ENCODE peak calls at places on chromosomes 11 and 22, in five cellular contexts. S is cardiac muscle cell, J is PC-3, Y is heart left ventricle, G is suprapubic skin. I is an unnamed sample.

GRCh38 chr11:76243157-76243556 is 36.9 kb upstream of the WNT11 start:
- DNase-seq in Y (peak; percentile 47), S (peak; percentile 53), J (no peak), G (no peak), I (peak; percentile 48)

GRCh38 chr11:67302571-67303131 is 679 bp upstream of the SSH3 start:
- DNase-seq in S (peak; percentile 39), G (peak; percentile 83), J (peak; percentile 25), Y (peak; percentile 69), I (no peak)

GRCh38 chr22:43848366-43849171 is 13.7 kb downstream of the SULT4A1 start:
- DNase-seq in G (no peak), Y (peak; percentile 33), J (peak; percentile 29), S (peak; percentile 72), I (peak; percentile 64)

GRCh38 chr11:114159802-114160588 is 100.5 kb downstream of the ZBTB16 start:
- DNase-seq in J (peak; percentile 99), Y (peak; percentile 99), S (peak; percentile 81), G (peak; percentile 99), I (peak; percentile 99)

GRCh38 chr11:110199184-110199981 is 97.0 kb downstream of the RDX start:
- DNase-seq in J (peak; percentile 30), G (peak; percentile 15), Y (no peak), S (peak; percentile 36), I (no peak)

GRCh38 chr11:199782-200181 is 6.9 kb downstream of the SCGB1C1 start:
- DNase-seq in S (no peak), Y (no peak), J (no peak), G (peak; percentile 54), I (no peak)

GRCh38 chr11:113398669-113399430 is 11.3 kb downstream of the ANKK1 start:
- DNase-seq in Y (no peak), S (no peak), G (no peak), J (no peak), I (no peak)

GRCh38 chr11:93659841-93660240 is 1.6 kb upstream of the CEP295 start:
- DNase-seq in Y (no peak), J (no peak), G (no peak), S (no peak), I (no peak)

GRCh38 chr11:108606495-108607160 is 13.1 kb upstream of the EXPH5 start:
- DNase-seq in S (no peak), J (peak; percentile 83), Y (no peak), G (no peak), I (no peak)

GRCh38 chr22:36253523-36254490 is 874 bp downstream of the APOL1 start:
- DNase-seq in G (no peak), J (no peak), Y (no peak), S (no peak), I (no peak)

GRCh38 chr11:132718711-132719641 is 813.3 kb downstream of the OPCML start:
- DNase-seq in Y (no peak), G (no peak), S (no peak), J (no peak), I (no peak)

GRCh38 chr22:28874061-28874460 is 9.3 kb upstream of the ZNRF3 start:
- DNase-seq in G (no peak), S (no peak), J (no peak), Y (no peak), I (no peak)

GRCh38 chr11:122179966-122180365 is 64.0 kb upstream of the BLID start:
- DNase-seq in J (no peak), Y (no peak), G (no peak), S (no peak), I (no peak)

GRCh38 chr11:44680982-44681597 is 45.7 kb upstream of the TSPAN18 start:
- DNase-seq in J (peak; percentile 26), G (no peak), Y (no peak), S (no peak), I (no peak)

GRCh38 chr11:131609317-131609716 is 238.9 kb downstream of the NTM start:
- DNase-seq in G (no peak), J (no peak), Y (no peak), S (no peak), I (no peak)

GRCh38 chr11:121714356-121714755 is 261.6 kb upstream of the SORL1-AS1 start:
- DNase-seq in G (no peak), J (no peak), S (no peak), Y (no peak), I (no peak)

GRCh38 chr11:3123761-3124733 is 41.1 kb downstream of the OSBPL5 start:
- DNase-seq in Y (peak; percentile 82), S (no peak), G (peak; percentile 94), J (peak; percentile 94), I (peak; percentile 8)

GRCh38 chr11:287821-288327 is 1.1 kb upstream of the PGGHG start:
- DNase-seq in Y (peak; percentile 66), J (no peak), G (peak; percentile 66), S (no peak), I (no peak)

GRCh38 chr22:47452184-47452583 is 689.7 kb downstream of the TBC1D22A start:
- DNase-seq in S (no peak), J (peak; percentile 39), G (no peak), Y (no peak), I (no peak)

GRCh38 chr11:66542362-66542761 is 3.5 kb downstream of the ZDHHC24 start:
- DNase-seq in J (peak; percentile 65), G (no peak), Y (no peak), S (no peak), I (no peak)

GRCh38 chr11:8056810-8057463 is 24.1 kb upstream of the TUB start:
- DNase-seq in S (no peak), J (no peak), Y (no peak), G (peak; percentile 88), I (no peak)

GRCh38 chr11:5272395-5273017 is 2.8 kb upstream of the HBE1 start:
- DNase-seq in S (no peak), Y (no peak), G (no peak), J (no peak), I (no peak)

GRCh38 chr22:43884600-43885318 is 7.1 kb downstream of the PNPLA5 start:
- DNase-seq in J (peak; percentile 54), S (peak; percentile 68), Y (peak; percentile 78), G (no peak), I (peak; percentile 82)

GRCh38 chr22:33350391-33350955 is 292.3 kb upstream of the SYN3 start:
- DNase-seq in J (no peak), S (no peak), Y (no peak), G (no peak), I (no peak)

GRCh38 chr11:85867751-85868150 is 12.6 kb downstream of the CCDC83 start:
- DNase-seq in G (no peak), J (no peak), Y (no peak), S (no peak), I (no peak)

GRCh38 chr11:9219572-9219971 is 45.6 kb downstream of the DENND5A start:
- DNase-seq in Y (no peak), G (no peak), S (no peak), J (no peak), I (no peak)
- H3K4me1 ChIP-seq in Y (peaks cover 5% of the 10 kb centered on the region), G (peaks cover 8% of the 10 kb centered on the region), S (peaks cover 6% of the 10 kb centered on the region), J (peaks cover 5% of the 10 kb centered on the region), I (no peaks in the 10 kb centered on the region)

GRCh38 chr11:95084509-95084908 is 5.1 kb upstream of the ENDOD1 start:
- DNase-seq in Y (no peak), G (no peak), J (peak; percentile 80), S (no peak), I (no peak)
- H3K4me1 ChIP-seq in Y (no peaks in the 10 kb centered on the region), G (peaks cover 16% of the 10 kb centered on the region), J (peaks cover 12% of the 10 kb centered on the region), S (no peaks in the 10 kb centered on the region), I (no peaks in the 10 kb centered on the region)

DNA sequence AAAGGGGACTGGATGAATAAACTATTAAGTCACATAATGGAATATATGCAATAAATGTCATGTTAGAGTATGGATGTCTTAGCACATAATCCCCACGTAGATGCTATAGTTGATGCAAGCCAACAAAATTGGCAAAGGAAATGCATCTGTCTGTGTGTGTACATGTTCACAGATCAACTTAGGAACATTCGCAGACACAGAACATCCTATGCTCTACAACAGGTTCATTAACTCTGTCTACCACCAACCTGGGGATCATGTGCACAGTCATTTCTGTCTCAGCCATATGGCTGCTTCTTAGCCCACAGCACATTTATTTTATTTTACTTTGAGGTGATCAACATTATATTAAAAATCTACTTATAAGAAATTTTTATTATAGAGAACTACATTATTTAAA is 5.0 kb downstream of the MSANTD4 start:
- DNase-seq in J (no peak), Y (no peak), G (no peak), S (no peak), I (no peak)
- H3K4me1 ChIP-seq in J (peaks cover 28% of the 10 kb centered on the region), Y (no peaks in the 10 kb centered on the region), G (peaks cover 26% of the 10 kb centered on the region), S (peaks cover 20% of the 10 kb centered on the region), I (peaks cover 6% of the 10 kb centered on the region)

GRCh38 chr22:37808294-37808657 is 542 bp downstream of the GCAT start:
- DNase-seq in S (no peak), Y (no peak), J (no peak), G (no peak), I (no peak)
- H3K4me1 ChIP-seq in S (peaks cover 16% of the 10 kb centered on the region), Y (no peaks in the 10 kb centered on the region), J (peaks cover 12% of the 10 kb centered on the region), G (peaks cover 55% of the 10 kb centered on the region), I (peaks cover 2% of the 10 kb centered on the region)

GRCh38 chr22:45553333-45554039 is 50.8 kb downstream of the FBLN1 start:
- DNase-seq in J (peak; percentile 80), Y (peak; percentile 86), G (no peak), S (peak; percentile 87), I (peak; percentile 90)
- H3K4me1 ChIP-seq in J (peaks cover 25% of the 10 kb centered on the region), Y (no peaks in the 10 kb centered on the region), G (peaks cover 57% of the 10 kb centered on the region), S (peaks cover 6% of the 10 kb centered on the region), I (peaks cover 4% of the 10 kb centered on the region)

GRCh38 chr22:27637604-27638003 is 164.0 kb downstream of the MN1 start:
- DNase-seq in G (no peak), Y (no peak), J (peak; percentile 16), S (no peak), I (no peak)

GRCh38 chr22:27636716-27637503 is 164.6 kb downstream of the MN1 start:
- DNase-seq in S (peak; percentile 65), J (no peak), Y (no peak), G (no peak), I (no peak)

GRCh38 chr22:27639180-27640086 is 162.1 kb downstream of the MN1 start:
- DNase-seq in S (no peak), G (no peak), J (no peak), Y (no peak), I (no peak)

GRCh38 chr22:27641049-27641790 is 160.3 kb downstream of the MN1 start:
- DNase-seq in G (no peak), S (no peak), Y (no peak), J (no peak), I (no peak)

DNA sequence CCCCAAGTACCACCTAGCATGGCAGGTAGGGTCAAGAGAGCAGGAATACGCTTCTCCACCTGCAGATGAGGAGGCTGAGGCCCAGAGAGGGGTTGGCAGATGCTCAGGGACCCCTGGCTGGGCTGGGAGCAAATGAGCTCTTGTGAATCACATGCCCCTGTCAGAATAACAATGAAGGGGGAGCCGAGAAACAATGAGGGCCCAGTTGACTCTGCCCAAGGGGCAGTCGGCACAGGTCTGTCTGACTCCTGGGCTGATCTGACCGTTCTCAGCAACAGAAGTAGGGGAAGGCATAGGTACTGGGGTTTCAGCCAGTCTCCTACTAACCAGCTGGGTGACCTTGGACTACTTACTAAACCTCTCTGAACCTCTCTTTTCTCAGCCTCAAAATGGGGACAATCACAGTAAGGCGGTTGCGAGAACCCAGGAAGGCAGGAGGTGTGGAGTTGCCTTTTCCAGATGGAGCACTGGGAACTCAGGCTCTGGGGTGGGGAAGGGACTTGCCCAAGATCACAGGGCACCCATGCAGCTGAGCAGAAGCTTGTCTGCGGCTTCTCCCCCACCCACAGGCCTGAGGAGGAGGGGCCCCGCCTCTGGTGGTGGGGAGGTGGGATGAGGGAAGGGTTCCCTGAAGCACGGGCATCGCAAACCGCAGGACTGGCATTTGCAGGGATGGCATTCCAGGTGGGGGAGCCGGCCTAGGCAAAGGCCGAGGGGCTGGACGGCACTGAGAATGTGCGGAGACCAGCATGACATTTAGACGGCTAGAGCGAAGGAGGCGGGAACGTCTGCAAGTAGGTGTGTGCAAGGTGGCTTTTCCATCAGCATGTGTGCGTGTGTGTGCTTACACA is 163.0 kb downstream of the MN1 start:
- DNase-seq in G (no peak), S (no peak), Y (no peak), J (no peak), I (no peak)
- H3K4me1 ChIP-seq in G (peaks cover 4% of the 10 kb centered on the region), S (peaks cover 36% of the 10 kb centered on the region), Y (no peaks in the 10 kb centered on the region), J (no peaks in the 10 kb centered on the region), I (no peaks in the 10 kb centered on the region)

GRCh38 chr11:12290477-12290922 is 86.9 kb upstream of the PARVA start:
- DNase-seq in Y (no peak), J (no peak), G (peak; percentile 41), S (no peak), I (no peak)
- H3K4me1 ChIP-seq in Y (no peaks in the 10 kb centered on the region), J (peaks cover 35% of the 10 kb centered on the region), G (peaks cover 16% of the 10 kb centered on the region), S (no peaks in the 10 kb centered on the region), I (peaks cover 19% of the 10 kb centered on the region)

I was measured in BE2C.